ENCODE peak calls at places on chromosomes 11 and 22, in four cellular contexts. F is K562, N is HepG2, Y is GM12878. J is an unnamed sample.

GRCh38 chr11:19453893-19454292 is 213.1 kb upstream of the E2F8 start:
- DNase-seq in F (no peak), N (no peak), Y (no peak), J (no peak)

GRCh38 chr11:116109228-116109627 is 605.0 kb upstream of the CADM1 start:
- DNase-seq in F (peak), N (no peak), Y (no peak), J (no peak)

GRCh38 chr11:64049509-64049908 is 13.8 kb downstream of the FLRT1 start:
- DNase-seq in F (no peak), N (no peak), Y (no peak), J (no peak)

GRCh38 chr11:43937434-43938411 is 4.7 kb upstream of the C11orf96 start:
- DNase-seq in F (no peak), N (no peak), Y (no peak), J (no peak)

GRCh38 chr11:3220521-3221407 is 2.2 kb upstream of the MRGPRG start:
- DNase-seq in F (no peak), N (no peak), Y (no peak), J (no peak)

GRCh38 chr22:37753746-37754145 is 54.0 kb upstream of the GCAT start:
- DNase-seq in F (no peak), N (no peak), Y (no peak), J (no peak)

GRCh38 chr11:71301046-71301857 is 48.9 kb upstream of the SHANK2 start:
- DNase-seq in F (no peak), N (no peak), Y (no peak), J (no peak)

GRCh38 chr11:61781585-61781984 is 10.8 kb downstream of the TMEM258 start:
- DNase-seq in F (no peak), N (no peak), Y (no peak), J (no peak)

GRCh38 chr11:69166186-69167115 is 10.7 kb downstream of the SMIM38 start:
- DNase-seq in F (peak), N (peak), Y (peak), J (peak)
- H3K4me2 ChIP-seq in F (peak), N (no peak), Y (peak), J (no peak)

GRCh38 chr11:12411395-12411794 is 34.0 kb downstream of the PARVA start:
- DNase-seq in F (no peak), N (no peak), Y (no peak), J (no peak)

GRCh38 chr11:12411806-12412727 is 34.7 kb downstream of the PARVA start:
- DNase-seq in F (peak), N (peak), Y (no peak), J (peak)

GRCh38 chr11:12408156-12408770 is 30.9 kb downstream of the PARVA start:
- DNase-seq in F (no peak), N (no peak), Y (no peak), J (no peak)

GRCh38 chr11:12409621-12410005 is 32.2 kb downstream of the PARVA start:
- DNase-seq in F (no peak), N (no peak), Y (no peak), J (no peak)

GRCh38 chr11:12410006-12410728 is 32.8 kb downstream of the PARVA start:
- DNase-seq in F (no peak), N (no peak), Y (no peak), J (peak)
- TF ChIP-seq CREB1 in F (no peak), N (no peak), Y (no peak), J (no peak)

DNA sequence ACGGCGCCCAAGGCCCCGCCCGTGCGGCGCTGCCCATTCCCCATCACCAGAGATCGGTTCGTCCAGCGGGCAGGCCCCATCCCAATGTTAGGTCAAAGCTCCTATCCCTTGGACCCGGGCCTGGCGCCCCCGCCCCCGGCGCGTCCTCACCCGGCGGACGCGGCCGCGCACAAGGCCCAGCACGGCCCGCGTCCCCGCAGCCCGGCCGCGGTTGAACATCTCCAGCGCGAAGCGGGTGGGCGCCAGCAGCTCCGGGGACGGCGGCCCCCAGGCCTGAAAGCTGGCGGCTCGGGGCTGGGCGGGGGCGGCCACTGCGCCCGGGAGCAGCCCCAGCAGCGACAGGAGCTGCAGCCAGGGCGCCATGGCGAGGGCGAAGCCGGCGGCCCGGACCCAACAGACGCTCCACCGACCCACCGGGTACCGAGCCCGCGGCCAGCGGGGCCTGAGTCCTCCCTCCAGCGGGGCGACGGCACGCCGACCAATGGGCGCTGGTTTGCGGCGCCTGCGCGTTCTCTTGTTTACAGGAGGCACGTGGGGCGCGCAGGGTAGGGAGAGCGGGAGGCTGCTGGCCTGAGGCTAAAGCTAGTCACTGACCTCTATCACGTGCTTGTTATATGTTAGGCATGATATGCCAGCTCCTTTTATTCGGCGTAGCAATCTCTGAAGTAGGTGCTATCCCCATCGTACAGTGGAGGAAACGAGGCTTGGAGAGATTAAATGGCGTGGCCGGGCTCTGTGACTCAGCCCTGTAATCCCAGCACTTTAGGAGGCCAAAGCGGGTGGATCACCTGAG is at the start of gene CTSF:
- DNase-seq in F (peak), N (no peak), Y (no peak), J (peak)
- TF ChIP-seq JUNB in F (no peak), N (no peak), Y (no peak), J (no peak)

DNA sequence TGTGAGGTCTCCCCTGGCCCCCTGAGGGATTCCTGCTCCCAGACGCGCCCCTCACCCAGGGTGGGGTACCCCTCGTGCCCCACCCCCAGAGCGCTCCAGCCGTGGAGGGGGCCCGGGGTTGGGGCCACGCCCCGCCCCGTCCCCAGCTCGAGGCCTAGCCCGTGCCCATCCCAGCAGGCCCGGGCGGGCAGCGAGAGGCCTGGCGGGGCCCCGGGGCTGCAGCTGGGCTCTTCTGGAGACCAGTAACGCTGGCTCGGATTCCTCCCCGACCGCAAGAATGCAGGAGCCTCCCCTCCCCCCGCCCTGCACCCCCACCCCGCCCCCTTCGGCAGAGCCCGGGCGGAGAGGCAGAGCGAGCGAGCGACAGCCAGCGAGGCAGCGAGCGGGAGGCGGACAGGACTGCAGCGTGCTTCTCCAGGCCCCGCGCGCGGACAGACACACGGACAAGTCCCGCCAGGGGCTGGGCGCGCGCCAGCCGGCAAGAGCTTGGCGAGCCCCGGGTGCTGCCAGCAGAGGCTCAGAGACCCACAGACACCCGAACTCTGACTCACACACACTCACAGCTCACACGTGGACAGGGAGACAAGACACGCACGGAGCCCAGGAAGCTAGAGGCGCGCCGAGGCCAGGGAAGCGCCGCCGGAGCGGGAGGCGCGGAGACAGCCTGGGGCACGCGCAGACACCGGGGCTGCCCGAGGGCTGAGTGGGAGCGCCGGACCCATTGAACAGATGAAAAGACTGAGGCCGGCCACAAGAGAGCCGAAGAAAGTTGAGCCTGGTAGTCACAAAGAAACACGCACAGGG is 15.2 kb downstream of the BCL9L start:
- DNase-seq in F (peak), N (peak), Y (no peak), J (peak)
- H3K4me2 ChIP-seq in F (peak), N (peak), Y (no peak), J (peak)

DNA sequence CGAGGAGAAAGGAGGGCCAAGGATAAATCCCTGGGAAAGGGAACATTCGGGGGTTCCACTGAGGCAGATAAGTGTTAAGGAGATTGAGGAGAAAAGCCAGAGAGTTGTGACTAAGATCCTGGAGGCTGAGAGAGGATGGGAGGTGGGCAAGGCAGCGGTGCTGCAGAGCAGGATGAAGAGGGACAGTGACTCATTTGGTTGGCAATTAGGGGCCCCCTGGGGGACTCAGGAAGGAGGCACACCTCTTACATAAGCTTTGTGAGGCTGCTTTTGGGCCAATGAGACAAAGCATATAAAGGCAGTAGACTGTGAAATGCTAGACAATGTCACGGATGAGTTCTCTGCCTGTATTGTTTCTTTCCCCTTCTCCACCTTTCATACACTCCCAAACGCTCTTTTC is 246.7 kb upstream of the KIRREL3 start:
- DNase-seq in F (no peak), N (no peak), Y (no peak), J (peak)
- TF ChIP-seq CREB1 in F (no peak), N (no peak), Y (no peak), J (no peak)

GRCh38 chr22:48737461-48738203 is 1090.0 kb downstream of the BRD1 start:
- DNase-seq in F (no peak), N (no peak), Y (no peak), J (no peak)

GRCh38 chr22:48738204-48738980 is 1089.3 kb downstream of the BRD1 start:
- DNase-seq in F (no peak), N (no peak), Y (no peak), J (no peak)

GRCh38 chr22:48740731-48741405 is 1086.8 kb downstream of the BRD1 start:
- DNase-seq in F (no peak), N (no peak), Y (no peak), J (no peak)

GRCh38 chr22:48740086-48740730 is 1087.5 kb downstream of the BRD1 start:
- DNase-seq in F (no peak), N (no peak), Y (no peak), J (no peak)

DNA sequence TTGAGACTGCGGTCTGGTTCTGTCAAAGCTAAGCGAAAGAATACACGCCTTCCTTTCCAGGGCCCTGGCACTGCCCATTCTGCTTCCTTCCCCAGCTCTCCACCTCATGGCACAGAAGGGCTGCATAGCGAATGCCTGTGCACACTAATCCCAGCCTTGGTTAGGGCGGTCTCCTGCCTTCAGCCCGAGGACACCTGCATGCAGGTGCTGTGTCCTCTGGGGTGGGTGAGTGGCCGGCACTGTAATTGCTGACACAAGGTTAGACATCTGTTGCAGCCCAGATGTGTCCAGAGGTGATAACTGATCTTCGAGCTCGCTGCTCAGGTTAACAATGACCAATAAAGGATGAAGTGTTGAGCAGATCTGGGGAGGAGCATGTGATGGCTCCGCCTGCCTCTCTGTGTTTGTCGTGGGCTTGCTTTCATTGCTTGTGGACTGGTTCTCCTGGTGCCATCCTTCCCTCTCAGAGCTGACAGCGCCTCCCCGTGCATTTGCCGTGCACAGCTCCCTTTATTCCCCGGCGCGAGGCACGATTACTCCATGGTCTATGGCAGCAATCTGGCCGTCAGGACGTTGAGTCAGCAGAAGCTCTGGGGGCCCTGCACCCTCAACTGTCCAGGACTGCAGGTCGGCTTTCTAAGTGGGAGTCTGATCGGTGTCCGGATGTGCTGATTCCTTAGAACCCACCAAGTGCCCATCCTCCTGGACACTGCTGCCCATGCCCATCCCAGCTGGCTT is 1088.2 kb downstream of the BRD1 start:
- DNase-seq in F (no peak), N (no peak), Y (no peak), J (no peak)
- TF ChIP-seq JUNB in F (no peak), N (no peak), Y (no peak), J (no peak)

GRCh38 chr22:50035131-50035881 is 22.7 kb upstream of the IL17REL start:
- DNase-seq in F (no peak), N (no peak), Y (no peak), J (no peak)

GRCh38 chr22:50031189-50032091 is 18.9 kb upstream of the IL17REL start:
- DNase-seq in F (no peak), N (no peak), Y (no peak), J (no peak)

GRCh38 chr22:50034126-50035081 is 21.8 kb upstream of the IL17REL start:
- DNase-seq in F (no peak), N (no peak), Y (no peak), J (no peak)

GRCh38 chr22:50032109-50032871 is 19.7 kb upstream of the IL17REL start:
- DNase-seq in F (no peak), N (no peak), Y (no peak), J (no peak)

GRCh38 chr22:50032941-50033601 is 20.5 kb upstream of the IL17REL start:
- DNase-seq in F (no peak), N (no peak), Y (no peak), J (no peak)
- H3K4me2 ChIP-seq in F (no peak), N (no peak), Y (no peak), J (no peak)